ENCODE peak calls at places on chromosomes 16 and 17, in six cellular contexts. One of them, this sample, is unnamed.

GRCh38 chr17:13601317-13601775 is 383 bp downstream of the HS3ST3A1 start:
- DNase-seq in B cell: peak
- DNase-seq in choroid plexus epithelial cell: no peak
- DNase-seq in Peyer's patch: no peak
- DNase-seq in stomach: no peak
- DNase-seq in A549: no peak
- DNase-seq in this sample: no peak

GRCh38 chr16:89103156-89103555 is 9.5 kb downstream of the ACSF3 start:
- DNase-seq in B cell: no peak
- DNase-seq in choroid plexus epithelial cell: no peak
- DNase-seq in Peyer's patch: peak
- DNase-seq in stomach: peak
- DNase-seq in A549: no peak
- DNase-seq in this sample: no peak

GRCh38 chr17:61836266-61837174 is 26.8 kb downstream of the BRIP1 start:
- DNase-seq in B cell: no peak
- DNase-seq in choroid plexus epithelial cell: no peak
- DNase-seq in Peyer's patch: no peak
- DNase-seq in stomach: no peak
- DNase-seq in A549: no peak
- DNase-seq in this sample: no peak

GRCh38 chr16:8880839-8881510 is 1.2 kb upstream of the LITAFD start:
- DNase-seq in B cell: no peak
- DNase-seq in choroid plexus epithelial cell: no peak
- DNase-seq in Peyer's patch: no peak
- DNase-seq in stomach: no peak
- DNase-seq in A549: no peak
- DNase-seq in this sample: no peak

GRCh38 chr16:2926660-2927646 is 15.2 kb downstream of the FLYWCH1 start:
- DNase-seq in B cell: peak
- DNase-seq in choroid plexus epithelial cell: peak
- DNase-seq in Peyer's patch: peak
- DNase-seq in stomach: peak
- DNase-seq in A549: peak
- DNase-seq in this sample: no peak

GRCh38 chr17:46008591-46008990 is 9.5 kb downstream of the STH start:
- DNase-seq in B cell: no peak
- DNase-seq in choroid plexus epithelial cell: no peak
- DNase-seq in Peyer's patch: no peak
- DNase-seq in stomach: no peak
- DNase-seq in A549: no peak
- DNase-seq in this sample: no peak

GRCh38 chr17:1455291-1455747 is 713 bp downstream of the CRK start:
- DNase-seq in B cell: peak
- DNase-seq in choroid plexus epithelial cell: peak
- DNase-seq in Peyer's patch: peak
- DNase-seq in stomach: peak
- DNase-seq in A549: peak
- DNase-seq in this sample: no peak

GRCh38 chr16:55152875-55153390 is 171.1 kb upstream of the IRX6 start:
- DNase-seq in B cell: no peak
- DNase-seq in choroid plexus epithelial cell: no peak
- DNase-seq in Peyer's patch: no peak
- DNase-seq in stomach: no peak
- DNase-seq in A549: no peak
- DNase-seq in this sample: no peak

GRCh38 chr17:83056583-83057396 is 22.6 kb upstream of the METRNL start:
- DNase-seq in B cell: no peak
- DNase-seq in choroid plexus epithelial cell: no peak
- DNase-seq in Peyer's patch: peak
- DNase-seq in stomach: peak
- DNase-seq in A549: no peak
- DNase-seq in this sample: no peak

GRCh38 chr17:28549274-28550132 is 2.9 kb downstream of the UNC119 start:
- DNase-seq in B cell: peak
- DNase-seq in choroid plexus epithelial cell: no peak
- DNase-seq in Peyer's patch: peak
- DNase-seq in stomach: no peak
- DNase-seq in A549: no peak
- DNase-seq in this sample: no peak

GRCh38 chr17:66945451-66945850 is 19.1 kb upstream of the CACNG4 start:
- DNase-seq in B cell: no peak
- DNase-seq in choroid plexus epithelial cell: no peak
- DNase-seq in Peyer's patch: no peak
- DNase-seq in stomach: no peak
- DNase-seq in A549: no peak
- DNase-seq in this sample: no peak

GRCh38 chr17:35892091-35892637 is 12.0 kb upstream of the CCL5 start:
- DNase-seq in B cell: no peak
- DNase-seq in choroid plexus epithelial cell: peak
- DNase-seq in Peyer's patch: peak
- DNase-seq in stomach: no peak
- DNase-seq in A549: no peak
- DNase-seq in this sample: no peak

GRCh38 chr17:10875984-10876555 is 38.2 kb upstream of the PIRT start:
- DNase-seq in B cell: peak
- DNase-seq in choroid plexus epithelial cell: peak
- DNase-seq in Peyer's patch: peak
- DNase-seq in stomach: peak
- DNase-seq in A549: peak
- DNase-seq in this sample: no peak

GRCh38 chr17:28950752-28951427 is 428 bp downstream of the PHF12 start:
- DNase-seq in B cell: no peak
- DNase-seq in choroid plexus epithelial cell: no peak
- DNase-seq in Peyer's patch: no peak
- DNase-seq in stomach: no peak
- DNase-seq in A549: no peak
- DNase-seq in this sample: no peak

GRCh38 chr16:24906901-24907300 is 61.1 kb downstream of the SLC5A11 start:
- DNase-seq in B cell: no peak
- DNase-seq in choroid plexus epithelial cell: no peak
- DNase-seq in Peyer's patch: no peak
- DNase-seq in stomach: no peak
- DNase-seq in A549: no peak
- DNase-seq in this sample: no peak

GRCh38 chr17:61753696-61754095 is 109.6 kb downstream of the BRIP1 start:
- DNase-seq in B cell: no peak
- DNase-seq in choroid plexus epithelial cell: no peak
- DNase-seq in Peyer's patch: no peak
- DNase-seq in stomach: no peak
- DNase-seq in A549: no peak
- DNase-seq in this sample: no peak

DNA sequence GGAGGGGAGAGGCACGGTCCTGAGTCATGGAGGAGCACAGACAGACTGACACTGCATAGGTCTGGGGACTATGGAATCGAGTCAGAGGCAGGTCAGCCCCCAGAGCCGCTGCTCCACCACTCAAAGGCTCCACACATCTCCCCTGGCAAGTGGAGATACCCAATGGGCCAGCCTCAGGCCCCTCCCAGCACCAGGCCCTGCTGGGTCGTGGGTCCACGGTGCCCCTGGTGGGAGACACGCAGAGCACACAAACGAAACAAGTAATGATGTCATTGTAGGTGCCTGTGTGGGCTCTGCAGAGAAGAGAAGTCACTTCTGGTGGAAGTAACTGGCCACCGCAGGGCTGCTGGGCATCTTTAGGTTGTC is 59.4 kb upstream of the ENPP7 start:
- DNase-seq in B cell: no peak
- DNase-seq in choroid plexus epithelial cell: no peak
- DNase-seq in Peyer's patch: no peak
- DNase-seq in stomach: no peak
- DNase-seq in A549: no peak
- DNase-seq in this sample: no peak
- TF ChIP-seq CTCF in B cell: no peak
- TF ChIP-seq CTCF in choroid plexus epithelial cell: no peak
- TF ChIP-seq CTCF in Peyer's patch: no peak
- TF ChIP-seq CTCF in stomach: no peak
- TF ChIP-seq CTCF in A549: no peak
- TF ChIP-seq CTCF in this sample: no peak

GRCh38 chr16:389317-389716 is 7.5 kb upstream of the PGAP6 start:
- DNase-seq in B cell: no peak
- DNase-seq in choroid plexus epithelial cell: no peak
- DNase-seq in Peyer's patch: no peak
- DNase-seq in stomach: no peak
- DNase-seq in A549: no peak
- DNase-seq in this sample: no peak

GRCh38 chr16:396605-397004 is 394 bp upstream of the NME4 start:
- DNase-seq in B cell: no peak
- DNase-seq in choroid plexus epithelial cell: peak
- DNase-seq in Peyer's patch: no peak
- DNase-seq in stomach: no peak
- DNase-seq in A549: peak
- DNase-seq in this sample: no peak

GRCh38 chr16:391885-392335 is 5.1 kb upstream of the NME4 start:
- DNase-seq in B cell: peak
- DNase-seq in choroid plexus epithelial cell: peak
- DNase-seq in Peyer's patch: peak
- DNase-seq in stomach: peak
- DNase-seq in A549: peak
- DNase-seq in this sample: peak

GRCh38 chr16:396199-396598 is 800 bp upstream of the NME4 start:
- DNase-seq in B cell: no peak
- DNase-seq in choroid plexus epithelial cell: no peak
- DNase-seq in Peyer's patch: no peak
- DNase-seq in stomach: no peak
- DNase-seq in A549: no peak
- DNase-seq in this sample: no peak

GRCh38 chr16:392450-393027 is 4.5 kb upstream of the NME4 start:
- DNase-seq in B cell: no peak
- DNase-seq in choroid plexus epithelial cell: no peak
- DNase-seq in Peyer's patch: no peak
- DNase-seq in stomach: no peak
- DNase-seq in A549: no peak
- DNase-seq in this sample: no peak
- TF ChIP-seq CTCF in B cell: no peak
- TF ChIP-seq CTCF in choroid plexus epithelial cell: no peak
- TF ChIP-seq CTCF in Peyer's patch: no peak
- TF ChIP-seq CTCF in stomach: no peak
- TF ChIP-seq CTCF in A549: no peak
- TF ChIP-seq CTCF in this sample: no peak

GRCh38 chr17:63337579-63337978 is 108.5 kb downstream of the CYB561 start:
- DNase-seq in B cell: no peak
- DNase-seq in choroid plexus epithelial cell: no peak
- DNase-seq in Peyer's patch: no peak
- DNase-seq in stomach: no peak
- DNase-seq in A549: no peak
- DNase-seq in this sample: no peak
- TF ChIP-seq CTCF in B cell: no peak
- TF ChIP-seq CTCF in choroid plexus epithelial cell: no peak
- TF ChIP-seq CTCF in Peyer's patch: no peak
- TF ChIP-seq CTCF in stomach: no peak
- TF ChIP-seq CTCF in A549: no peak
- TF ChIP-seq CTCF in this sample: no peak

GRCh38 chr16:17276610-17277009 is 194.2 kb downstream of the XYLT1 start:
- DNase-seq in B cell: no peak
- DNase-seq in choroid plexus epithelial cell: no peak
- DNase-seq in Peyer's patch: no peak
- DNase-seq in stomach: no peak
- DNase-seq in A549: no peak
- DNase-seq in this sample: no peak

GRCh38 chr16:17275076-17275732 is 195.6 kb downstream of the XYLT1 start:
- DNase-seq in B cell: no peak
- DNase-seq in choroid plexus epithelial cell: no peak
- DNase-seq in Peyer's patch: peak
- DNase-seq in stomach: peak
- DNase-seq in A549: peak
- DNase-seq in this sample: no peak

GRCh38 chr16:17275989-17276530 is 194.7 kb downstream of the XYLT1 start:
- DNase-seq in B cell: no peak
- DNase-seq in choroid plexus epithelial cell: no peak
- DNase-seq in Peyer's patch: no peak
- DNase-seq in stomach: no peak
- DNase-seq in A549: no peak
- DNase-seq in this sample: no peak

GRCh38 chr16:17278988-17279387 is 191.8 kb downstream of the XYLT1 start:
- DNase-seq in B cell: no peak
- DNase-seq in choroid plexus epithelial cell: no peak
- DNase-seq in Peyer's patch: no peak
- DNase-seq in stomach: no peak
- DNase-seq in A549: no peak
- DNase-seq in this sample: no peak

GRCh38 chr16:17277981-17278381 is 192.8 kb downstream of the XYLT1 start:
- DNase-seq in B cell: peak
- DNase-seq in choroid plexus epithelial cell: peak
- DNase-seq in Peyer's patch: peak
- DNase-seq in stomach: peak
- DNase-seq in A549: peak
- DNase-seq in this sample: no peak
- TF ChIP-seq CTCF in B cell: peak
- TF ChIP-seq CTCF in choroid plexus epithelial cell: peak
- TF ChIP-seq CTCF in Peyer's patch: peak
- TF ChIP-seq CTCF in stomach: no peak
- TF ChIP-seq CTCF in A549: peak
- TF ChIP-seq CTCF in this sample: peak

DNA sequence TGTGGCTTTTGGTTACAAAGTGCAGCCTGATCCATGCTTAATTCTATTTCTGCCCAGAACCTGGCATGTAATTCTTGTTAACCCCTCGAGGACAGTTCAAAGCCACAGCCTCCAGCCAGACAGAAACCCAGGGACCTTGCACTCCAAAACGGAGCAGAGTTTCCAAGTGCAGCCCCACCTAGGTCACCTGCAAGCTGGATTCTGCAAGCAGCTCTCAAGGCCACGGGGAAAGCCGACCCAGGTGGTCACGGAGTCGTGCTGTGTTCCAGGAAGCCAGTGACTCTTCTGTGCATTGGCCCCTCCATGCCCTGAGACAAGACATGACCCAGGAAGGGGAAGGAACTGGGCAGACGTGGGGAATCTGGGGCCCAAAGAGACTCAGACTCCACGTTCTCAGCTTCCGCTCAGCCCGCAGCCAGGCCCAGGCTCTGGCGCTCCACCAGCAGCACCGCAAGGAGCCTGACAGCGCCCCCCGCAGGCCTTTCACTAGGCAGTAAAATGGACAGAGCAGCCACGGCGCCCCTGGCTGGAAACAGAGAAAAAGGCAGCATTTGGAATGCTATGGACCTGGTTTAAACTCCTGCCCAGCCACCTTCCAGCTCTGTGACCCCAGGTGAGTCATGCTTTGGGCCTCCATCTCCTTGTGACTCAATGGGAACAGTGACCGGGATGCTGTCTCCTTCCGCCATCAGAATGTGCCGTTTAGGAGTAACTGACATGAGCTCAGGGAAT is 27.3 kb upstream of the GSG1L start:
- DNase-seq in B cell: no peak
- DNase-seq in choroid plexus epithelial cell: peak
- DNase-seq in Peyer's patch: no peak
- DNase-seq in stomach: no peak
- DNase-seq in A549: no peak
- DNase-seq in this sample: no peak
- TF ChIP-seq CTCF in B cell: no peak
- TF ChIP-seq CTCF in choroid plexus epithelial cell: peak
- TF ChIP-seq CTCF in Peyer's patch: no peak
- TF ChIP-seq CTCF in stomach: no peak
- TF ChIP-seq CTCF in A549: no peak
- TF ChIP-seq CTCF in this sample: no peak

GRCh38 chr17:48624544-48625501 is 1.3 kb downstream of the HOXB9 start:
- DNase-seq in B cell: peak
- DNase-seq in choroid plexus epithelial cell: no peak
- DNase-seq in Peyer's patch: no peak
- DNase-seq in stomach: no peak
- DNase-seq in A549: peak
- DNase-seq in this sample: no peak
- TF ChIP-seq CTCF in B cell: no peak
- TF ChIP-seq CTCF in choroid plexus epithelial cell: no peak
- TF ChIP-seq CTCF in Peyer's patch: no peak
- TF ChIP-seq CTCF in stomach: no peak
- TF ChIP-seq CTCF in A549: no peak
- TF ChIP-seq CTCF in this sample: no peak

GRCh38 chr17:78346605-78347250 is 13.1 kb downstream of the SOCS3 start:
- DNase-seq in B cell: no peak
- DNase-seq in choroid plexus epithelial cell: no peak
- DNase-seq in Peyer's patch: no peak
- DNase-seq in stomach: no peak
- DNase-seq in A549: no peak
- DNase-seq in this sample: peak
- TF ChIP-seq CTCF in B cell: no peak
- TF ChIP-seq CTCF in choroid plexus epithelial cell: peak
- TF ChIP-seq CTCF in Peyer's patch: no peak
- TF ChIP-seq CTCF in stomach: no peak
- TF ChIP-seq CTCF in A549: no peak
- TF ChIP-seq CTCF in this sample: peak